ENCODE peak calls at places on chromosomes 7 and 10, in eight cellular contexts. X, B, Z, H, C, K, A and L are unnamed samples.

GRCh38 chr7:74544706-74545469 is 91.2 kb downstream of the GTF2IRD1 start:
- DNase-seq in K (peak), A (no peak), H (peak), B (peak), Z (no peak), X (no peak), C (no peak), L (peak)

GRCh38 chr7:159004411-159004810 is 140.3 kb downstream of the VIPR2 start:
- DNase-seq in K (no peak), Z (no peak), H (no peak), A (no peak), C (no peak), X (no peak), B (no peak), L (no peak)

GRCh38 chr10:34918896-34919295 is 103.8 kb upstream of the PARD3 start:
- DNase-seq in C (no peak), X (no peak), H (no peak), A (no peak), B (no peak), Z (no peak), K (no peak), L (no peak)

GRCh38 chr7:155590215-155591023 is 44.1 kb upstream of the CNPY1 start:
- DNase-seq in H (peak), Z (no peak), C (no peak), X (no peak), A (no peak), K (peak), B (no peak), L (no peak)

GRCh38 chr10:116611153-116611545 is 9.6 kb upstream of the PNLIPRP2 start:
- DNase-seq in X (no peak), K (no peak), H (no peak), A (no peak), Z (no peak), B (no peak), C (no peak), L (no peak)

GRCh38 chr7:134886353-134887057 is 99.8 kb upstream of the AGBL3 start:
- DNase-seq in K (peak), A (no peak), B (no peak), X (peak), C (peak), H (peak), Z (no peak), L (no peak)

GRCh38 chr7:10075866-10076265 is 897.8 kb upstream of the PHF14 start:
- DNase-seq in K (no peak), Z (no peak), A (no peak), B (no peak), C (no peak), X (no peak), H (no peak), L (no peak)

GRCh38 chr7:8260871-8261707 is 878 bp downstream of the ICA1 start:
- DNase-seq in Z (no peak), A (no peak), H (no peak), X (peak), B (peak), K (peak), C (peak), L (peak)

GRCh38 chr7:64101943-64102655 is 56.9 kb downstream of the ZNF727 start:
- DNase-seq in Z (no peak), B (no peak), H (no peak), A (no peak), X (no peak), C (no peak), K (no peak), L (no peak)

GRCh38 chr10:115827180-115827579 is 445.8 kb downstream of the GFRA1 start:
- DNase-seq in X (no peak), Z (no peak), H (peak), C (no peak), K (no peak), B (no peak), A (no peak), L (no peak)

GRCh38 chr10:71998840-71999194 is 34.6 kb downstream of the CHST3 start:
- DNase-seq in K (no peak), Z (no peak), B (no peak), H (peak), C (peak), X (peak), A (no peak), L (no peak)

GRCh38 chr10:30158325-30158960 is 99.1 kb upstream of the JCAD start:
- DNase-seq in A (no peak), B (no peak), Z (no peak), X (no peak), K (no peak), H (peak), C (no peak), L (no peak)

GRCh38 chr10:119278126-119278701 is 70.8 kb downstream of the GRK5 start:
- DNase-seq in H (no peak), C (peak), A (no peak), K (no peak), X (no peak), Z (no peak), B (no peak), L (no peak)

GRCh38 chr10:45135836-45136235 is 135.1 kb downstream of the ZNF22 start:
- DNase-seq in K (no peak), H (no peak), B (no peak), Z (no peak), A (no peak), X (no peak), C (no peak), L (no peak)

GRCh38 chr7:5701085-5701914 is 80.2 kb downstream of the RNF216 start:
- DNase-seq in H (peak), K (no peak), Z (no peak), B (no peak), X (no peak), A (peak), C (no peak), L (no peak)

GRCh38 chr7:130390486-130390885 is 10.2 kb downstream of the CPA1 start:
- DNase-seq in C (no peak), A (no peak), Z (no peak), H (no peak), X (no peak), B (no peak), K (no peak), L (no peak)

GRCh38 chr7:129610709-129611245 is 743 bp upstream of the NRF1 start:
- DNase-seq in K (no peak), C (no peak), H (no peak), B (peak), X (no peak), A (no peak), Z (no peak), L (no peak)

DNA sequence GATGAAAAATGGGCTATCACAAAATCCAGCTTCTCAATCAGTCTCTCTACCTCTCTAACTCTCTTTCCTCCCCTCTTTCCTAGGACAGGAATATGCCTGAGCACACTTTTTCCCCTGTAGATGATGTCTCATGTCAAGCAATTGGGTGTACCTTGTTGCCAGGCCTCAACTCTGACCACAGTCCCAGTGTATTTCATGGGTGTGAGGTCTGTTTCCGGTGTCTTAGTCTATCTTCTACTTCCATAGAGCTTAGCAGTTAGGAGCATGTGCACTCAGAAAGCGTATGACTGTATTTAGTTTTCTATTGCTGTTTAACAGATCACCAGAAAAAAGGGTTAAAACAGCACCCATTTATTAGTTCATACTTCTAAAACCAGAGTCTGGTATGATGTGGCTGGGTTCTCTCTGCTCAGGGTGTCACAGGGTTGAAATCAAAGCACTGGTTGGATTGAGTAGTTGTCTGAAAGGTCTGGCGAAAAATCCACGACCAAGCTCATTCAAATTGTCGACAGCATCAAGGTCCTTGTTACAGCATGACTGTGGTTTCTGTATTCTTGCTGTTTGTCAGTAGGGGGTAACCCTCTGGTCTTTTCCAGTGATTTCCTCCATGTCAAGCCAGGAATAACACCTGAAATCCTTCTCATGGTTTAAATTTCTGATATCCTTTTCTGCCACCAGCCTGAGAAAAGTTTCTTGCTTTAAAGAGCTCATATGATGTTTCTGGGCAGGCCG is 130.0 kb downstream of the THSD7A start:
- DNase-seq in B (no peak), K (peak), A (no peak), C (no peak), X (no peak), H (no peak), Z (no peak), L (no peak)
- H3K27ac ChIP-seq in B (no peak), K (peak), A (no peak), C (no peak), X (no peak), H (no peak), Z (no peak), L (no peak)

GRCh38 chr7:16645593-16646426 is at the start of the genes ANKMY2 and BZW2:
- DNase-seq in X (peak), A (peak), K (peak), H (peak), Z (peak), C (peak), B (peak), L (peak)

GRCh38 chr7:16647435-16647960 is 1.5 kb downstream of the BZW2 start:
- DNase-seq in A (no peak), C (no peak), X (no peak), H (peak), Z (no peak), B (no peak), K (no peak), L (no peak)

GRCh38 chr7:16644624-16644986 is 949 bp downstream of the ANKMY2 start:
- DNase-seq in C (peak), K (peak), X (peak), Z (peak), A (peak), H (peak), B (peak), L (peak)

GRCh38 chr7:16644987-16645592 is 464 bp downstream of the ANKMY2 start:
- DNase-seq in K (no peak), X (no peak), Z (peak), B (peak), A (peak), H (no peak), C (peak), L (no peak)

DNA sequence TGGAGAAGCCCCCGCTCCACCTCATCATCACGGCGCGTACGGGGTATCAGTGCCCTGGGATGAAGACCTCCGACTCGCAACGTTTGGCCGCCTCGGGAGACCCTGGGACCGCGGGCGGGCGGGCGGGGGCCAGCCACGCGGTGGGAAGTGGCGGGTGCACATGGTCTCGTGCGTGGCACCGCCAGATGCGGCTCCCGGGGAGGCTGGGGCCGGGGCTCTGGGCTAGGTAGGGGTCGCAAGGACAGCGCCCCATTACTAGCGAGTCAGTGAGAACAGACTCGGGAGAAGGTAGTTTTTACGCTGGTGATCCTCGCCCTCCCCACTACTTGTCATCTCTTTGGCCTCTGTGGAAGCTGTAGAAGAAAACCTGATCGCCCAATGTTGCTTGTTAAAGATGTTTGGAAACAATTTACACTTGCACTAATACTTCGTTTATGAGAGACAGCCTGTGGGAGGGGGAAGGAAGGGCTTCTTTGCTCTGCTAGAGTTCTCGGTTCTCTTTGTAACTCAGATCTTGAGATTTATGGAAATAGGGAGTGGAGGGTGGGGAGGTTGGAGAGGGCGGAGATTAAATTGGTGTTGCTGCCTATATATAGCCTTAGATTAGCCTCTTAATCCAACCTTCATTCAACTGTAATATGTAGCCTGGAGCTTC is 573 bp downstream of the BZW2 start:
- DNase-seq in H (no peak), X (no peak), A (peak), C (no peak), K (peak), B (no peak), Z (no peak), L (no peak)
- H3K27ac ChIP-seq in H (peak), X (peak), A (peak), C (peak), K (peak), B (peak), Z (peak), L (peak)

DNA sequence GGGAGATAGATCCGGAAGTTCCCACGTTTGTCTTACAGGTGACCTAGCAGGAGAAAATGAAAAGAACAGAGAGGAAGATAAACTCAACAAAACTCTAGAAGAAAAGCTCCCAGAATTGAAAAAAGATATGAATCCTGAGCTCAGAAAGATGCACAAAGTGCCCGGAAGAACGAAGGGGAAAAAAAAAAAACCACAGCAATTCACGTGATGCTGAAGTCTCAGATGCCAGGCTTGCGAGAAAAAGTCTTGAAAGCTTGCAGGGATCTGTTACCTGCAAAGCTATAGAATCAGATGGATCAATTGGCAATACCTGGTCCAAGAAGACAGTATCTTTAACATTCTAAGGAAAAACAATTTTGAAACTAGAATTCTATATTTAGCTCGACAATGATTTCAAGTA is 33.5 kb downstream of the CARD11 start:
- DNase-seq in X (no peak), Z (no peak), A (no peak), C (no peak), K (no peak), H (no peak), B (no peak), L (no peak)
- H3K27ac ChIP-seq in X (no peak), Z (no peak), A (no peak), C (no peak), K (no peak), H (no peak), B (no peak), L (no peak)

GRCh38 chr7:116753130-116753529 is 81.1 kb downstream of the MET start:
- DNase-seq in B (no peak), C (no peak), A (no peak), Z (no peak), H (no peak), K (no peak), X (no peak), L (no peak)
- H3K27ac ChIP-seq in B (no peak), C (peak), A (no peak), Z (no peak), H (no peak), K (no peak), X (no peak), L (no peak)

GRCh38 chr10:104259999-104260774 is 5.5 kb downstream of the GSTO1 start:
- DNase-seq in H (peak), A (no peak), B (no peak), X (no peak), Z (no peak), K (peak), C (peak), L (no peak)
- H3K27ac ChIP-seq in H (peak), A (no peak), B (no peak), X (no peak), Z (peak), K (peak), C (peak), L (peak)

DNA sequence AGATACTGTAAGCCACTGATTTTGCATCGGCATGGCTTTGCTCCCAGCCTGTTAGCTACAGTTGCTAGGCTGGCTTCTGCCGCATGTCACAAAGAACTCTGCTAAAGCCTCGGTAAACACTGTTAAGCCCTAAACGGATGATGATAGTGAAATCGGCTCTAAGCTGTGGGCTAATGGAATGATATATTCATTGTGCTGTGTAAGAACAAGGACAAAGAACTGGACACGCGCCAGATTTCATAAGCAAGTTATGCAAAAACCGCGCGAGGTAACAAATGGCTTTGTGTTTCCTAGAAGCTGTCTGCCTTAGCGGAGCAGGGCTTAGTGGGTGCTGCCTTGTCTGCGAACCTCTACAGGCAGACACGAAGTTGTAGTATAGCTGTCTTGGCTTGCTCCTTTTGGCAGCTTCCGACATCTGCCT is 331.3 kb upstream of the COBL start:
- DNase-seq in X (no peak), H (no peak), Z (no peak), C (no peak), A (no peak), K (no peak), B (peak), L (no peak)
- H3K27ac ChIP-seq in X (no peak), H (no peak), Z (peak), C (no peak), A (no peak), K (no peak), B (no peak), L (peak)

GRCh38 chr7:90708841-90709317 is 112.8 kb downstream of the CDK14 start:
- DNase-seq in C (no peak), K (peak), H (no peak), A (no peak), B (peak), X (no peak), Z (no peak), L (no peak)
- H3K27ac ChIP-seq in C (no peak), K (no peak), H (no peak), A (no peak), B (no peak), X (no peak), Z (no peak), L (peak)

GRCh38 chr7:55427800-55428199 is 62.7 kb downstream of the LANCL2 start:
- DNase-seq in C (no peak), H (no peak), K (no peak), X (no peak), B (peak), Z (no peak), A (no peak), L (no peak)
- H3K27ac ChIP-seq in C (no peak), H (no peak), K (no peak), X (peak), B (no peak), Z (no peak), A (no peak), L (no peak)